ENCODE peak calls at places on chromosomes 12 and 14, in eight cellular contexts. S is A549, T is left lung, O is hepatocyte, J is RWPE1, I is neural progenitor cell, A is tibial nerve, V is mucosa of descending colon. N is an unnamed sample.

GRCh38 chr14:70498191-70498590 is 36.6 kb downstream of the ADAM20 start:
- DNase-seq in S (no peak), A (no peak), V (no peak), J (no peak), O (no peak), I (no peak), T (no peak), N (no peak)

GRCh38 chr14:101235042-101235871 is 326.0 kb upstream of the DIO3 start:
- DNase-seq in T (peak; percentile 38), J (peak; percentile 64), A (peak; percentile 39), V (peak; percentile 81), S (peak; percentile 70), O (peak; percentile 83), I (peak; percentile 84), N (no peak)

GRCh38 chr12:43805149-43805856 is 814 bp downstream of the TWF1 start:
- DNase-seq in O (no peak), I (peak; percentile 13), T (no peak), S (peak; percentile 17), A (no peak), J (peak; percentile 5), V (no peak), N (no peak)

GRCh38 chr14:37583358-37584210 is 11.5 kb downstream of the FOXA1 start:
- DNase-seq in S (peak; percentile 55), I (peak; percentile 92), J (no peak), A (no peak), V (peak; percentile 78), T (no peak), O (peak; percentile 80), N (no peak)

GRCh38 chr14:70976591-70976990 is 69.3 kb downstream of the PCNX1 start:
- DNase-seq in T (no peak), O (no peak), J (no peak), S (no peak), I (no peak), A (no peak), V (no peak), N (no peak)

GRCh38 chr14:80954771-80955299 is 586 bp upstream of the TSHR start:
- DNase-seq in V (peak; percentile 76), S (peak; percentile 75), A (peak; percentile 90), I (peak; percentile 91), O (peak; percentile 85), J (peak; percentile 74), T (peak; percentile 81), N (peak; percentile 73)

GRCh38 chr12:29725587-29726320 is 58.0 kb downstream of the TMTC1 start:
- DNase-seq in O (peak; percentile 12), T (no peak), I (no peak), A (peak; percentile 50), S (no peak), J (no peak), V (no peak), N (no peak)

GRCh38 chr14:104137297-104138097 is 890 bp upstream of the KIF26A start:
- DNase-seq in J (peak; percentile 67), V (peak; percentile 81), T (peak; percentile 46), I (peak; percentile 92), O (peak; percentile 85), A (peak; percentile 28), S (peak; percentile 80), N (no peak)

GRCh38 chr12:28996688-28997087 is 152.4 kb upstream of the FAR2 start:
- DNase-seq in O (no peak), T (no peak), A (no peak), I (no peak), S (no peak), V (no peak), J (no peak), N (no peak)

GRCh38 chr14:79658224-79658623 is 553.1 kb downstream of the DIO2 start:
- DNase-seq in A (no peak), O (no peak), I (no peak), S (no peak), J (no peak), T (no peak), V (no peak), N (no peak)

GRCh38 chr14:100994757-100995156 is 91.2 kb upstream of the RTL1 start:
- DNase-seq in I (no peak), S (peak; percentile 29), A (no peak), V (no peak), T (no peak), J (no peak), O (no peak), N (no peak)

GRCh38 chr12:110826592-110827200 is 20.1 kb upstream of the CCDC63 start:
- DNase-seq in I (peak; percentile 92), S (peak; percentile 94), T (peak; percentile 83), V (peak; percentile 92), A (peak; percentile 97), J (peak; percentile 63), O (peak; percentile 90), N (peak; percentile 94)

GRCh38 chr12:1044697-1045096 is 53.7 kb downstream of the ERC1 start:
- DNase-seq in O (no peak), V (no peak), J (peak; percentile 62), T (no peak), A (no peak), I (no peak), S (no peak), N (no peak)

GRCh38 chr14:69968151-69968550 is 88.9 kb downstream of the SMOC1 start:
- DNase-seq in V (no peak), O (no peak), A (no peak), T (no peak), S (no peak), I (no peak), J (no peak), N (no peak)

GRCh38 chr14:98167253-98167652 is 1104.7 kb downstream of the BCL11B start:
- DNase-seq in V (no peak), O (no peak), T (no peak), J (no peak), A (no peak), I (no peak), S (no peak), N (no peak)

GRCh38 chr12:45934956-45935355 is 55.4 kb downstream of the SCAF11 start:
- DNase-seq in I (no peak), S (no peak), J (no peak), A (no peak), T (no peak), V (no peak), O (no peak), N (no peak)

GRCh38 chr14:33551963-33552362 is 398.9 kb downstream of the EGLN3 start:
- DNase-seq in O (no peak), I (peak; percentile 58), J (no peak), T (no peak), S (no peak), A (no peak), V (no peak), N (no peak)

GRCh38 chr14:93974299-93974698 is 2.1 kb downstream of the ASB2 start:
- DNase-seq in V (no peak), S (no peak), T (no peak), O (no peak), I (no peak), J (no peak), A (no peak), N (no peak)

GRCh38 chr14:93974833-93975232 is 1.5 kb downstream of the ASB2 start:
- DNase-seq in S (no peak), I (no peak), A (no peak), J (no peak), V (no peak), T (no peak), O (no peak), N (no peak)

GRCh38 chr14:93977171-93977570 is 801 bp upstream of the ASB2 start:
- DNase-seq in S (no peak), A (no peak), T (no peak), J (no peak), O (no peak), I (no peak), V (no peak), N (no peak)

GRCh38 chr14:93976477-93977057 is at the start of gene ASB2:
- DNase-seq in S (no peak), A (no peak), J (no peak), V (no peak), O (no peak), I (no peak), T (no peak), N (no peak)

DNA sequence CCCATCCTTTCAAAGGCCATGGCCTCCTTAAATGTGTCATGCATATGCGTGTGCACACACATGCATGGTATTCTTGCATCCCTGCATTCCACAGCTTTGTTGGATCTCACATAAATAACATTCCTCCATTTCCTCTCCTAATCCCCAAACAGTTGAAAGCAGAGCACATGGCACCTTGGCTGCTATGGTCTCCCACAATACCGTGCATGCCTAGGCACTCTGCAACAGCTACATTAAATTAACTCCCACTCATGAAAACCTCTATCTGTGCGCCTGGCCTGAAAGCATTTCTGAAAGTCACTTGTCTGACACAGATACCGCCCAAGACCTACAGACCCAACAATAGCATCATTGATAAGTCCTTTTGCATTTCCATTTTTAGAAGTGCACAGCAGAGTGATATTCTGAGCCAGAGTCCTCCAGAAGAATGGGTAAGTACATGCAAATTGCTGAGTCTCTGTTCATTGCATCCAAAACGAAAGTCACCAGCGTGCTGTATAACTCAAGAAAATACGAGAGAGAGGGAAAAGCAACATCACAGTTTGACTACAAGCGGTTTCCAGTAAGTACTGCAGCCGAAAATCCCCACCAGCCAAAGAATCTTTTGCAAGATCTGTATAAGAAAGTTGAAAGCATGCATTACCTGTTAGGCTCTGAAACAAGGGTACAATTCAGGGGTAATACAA is 436 bp downstream of the ASB2 start:
- DNase-seq in S (no peak), I (no peak), J (no peak), V (no peak), O (no peak), T (no peak), A (no peak), N (no peak)
- TF ChIP-seq CTCF in S (no peak), I (no peak), J (no peak), V (no peak), O (no peak), T (no peak), A (peak; percentile 25), N (no peak)

GRCh38 chr14:61253064-61253753 is 27.9 kb downstream of the TMEM30B start:
- DNase-seq in J (no peak), S (no peak), O (no peak), T (no peak), V (no peak), A (no peak), I (no peak), N (no peak)
- TF ChIP-seq CTCF in J (peak; percentile 47), S (no peak), O (no peak), T (no peak), V (no peak), A (no peak), I (no peak), N (no peak)

GRCh38 chr12:23380419-23381100 is 568.9 kb downstream of the SOX5 start:
- DNase-seq in T (no peak), I (no peak), S (no peak), V (no peak), O (no peak), A (no peak), J (no peak), N (no peak)

DNA sequence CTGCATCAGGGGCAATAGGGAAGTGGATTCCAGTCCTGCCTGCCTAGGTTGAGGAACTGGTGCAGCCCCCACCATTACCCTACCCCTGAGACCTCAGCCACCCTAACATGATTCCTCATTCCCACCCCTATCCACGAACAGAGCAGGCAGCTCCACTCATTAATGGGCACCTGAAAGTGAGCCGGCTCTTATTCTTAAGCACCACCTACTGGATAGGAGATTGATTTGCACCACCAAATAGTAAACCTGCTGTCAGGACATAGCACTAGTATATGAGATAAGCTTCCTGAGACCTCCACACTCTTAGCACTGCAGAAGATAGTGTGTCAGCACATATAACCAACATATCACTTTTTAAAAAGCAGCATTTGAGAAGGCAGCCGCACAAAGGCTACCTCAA is 573.2 kb downstream of the SOX5 start:
- DNase-seq in T (no peak), I (peak; percentile 11), A (no peak), O (no peak), J (no peak), V (no peak), S (no peak), N (no peak)
- TF ChIP-seq CTCF in T (no peak), I (peak; percentile 40), A (no peak), O (peak; percentile 9), J (no peak), V (no peak), S (no peak), N (no peak)

GRCh38 chr12:53870122-53870521 is 68.5 kb upstream of the HOXC13 start:
- DNase-seq in T (no peak), I (no peak), O (no peak), V (no peak), J (no peak), A (no peak), S (peak; percentile 43), N (no peak)
- TF ChIP-seq CTCF in T (no peak), I (peak; percentile 15), O (no peak), V (no peak), J (no peak), A (no peak), S (no peak), N (no peak)